ENCODE peak calls at places on chromosome 6, in five cellular contexts. Z, N, K, W and S are unnamed samples.

GRCh38 chr6:2563635-2564034 is 187.1 kb downstream of the MYLK4 start:
- DNase-seq in Z (no peak), N (no peak), K (no peak), W (peak; percentile 34), S (no peak)

GRCh38 chr6:130070747-130071146 is 52.4 kb downstream of the L3MBTL3 start:
- DNase-seq in Z (no peak), N (peak; percentile 6), K (no peak), W (no peak), S (no peak)

GRCh38 chr6:30781697-30782424 is 37.5 kb upstream of the IER3 start:
- DNase-seq in Z (no peak), N (peak; percentile 86), K (peak; percentile 94), W (peak; percentile 96), S (no peak)

GRCh38 chr6:139290787-139291294 is 957 bp downstream of the TXLNB start:
- DNase-seq in Z (no peak), N (no peak), K (no peak), W (no peak), S (no peak)

GRCh38 chr6:130447374-130447773 is 81.6 kb downstream of the TMEM200A start:
- DNase-seq in Z (no peak), N (no peak), K (no peak), W (no peak), S (no peak)

GRCh38 chr6:129050086-129050485 is 167.1 kb downstream of the LAMA2 start:
- DNase-seq in Z (no peak), N (no peak), K (no peak), W (no peak), S (no peak)

GRCh38 chr6:100267721-100268123 is 197.0 kb downstream of the SIM1 start:
- DNase-seq in Z (no peak), N (no peak), K (no peak), W (no peak), S (no peak)

GRCh38 chr6:34986845-34987246 is 97.8 kb downstream of the ANKS1A start:
- DNase-seq in Z (peak; percentile 77), N (peak; percentile 66), K (peak; percentile 36), W (peak; percentile 71), S (peak; percentile 49)

GRCh38 chr6:75130784-75131183 is 75.1 kb downstream of the COL12A1 start:
- DNase-seq in Z (no peak), N (no peak), K (no peak), W (no peak), S (no peak)

GRCh38 chr6:322205-322930 is 30.1 kb downstream of the DUSP22 start:
- DNase-seq in Z (no peak), N (no peak), K (no peak), W (no peak), S (no peak)

GRCh38 chr6:4287811-4288244 is 152.5 kb upstream of the ECI2 start:
- DNase-seq in Z (no peak), N (peak; percentile 21), K (no peak), W (no peak), S (no peak)

GRCh38 chr6:168111911-168112310 is 32.9 kb upstream of the FRMD1 start:
- DNase-seq in Z (no peak), N (no peak), K (no peak), W (no peak), S (no peak)

GRCh38 chr6:99559056-99559455 is 9.4 kb downstream of the CCNC start:
- DNase-seq in Z (no peak), N (no peak), K (no peak), W (no peak), S (no peak)

GRCh38 chr6:42320762-42321161 is 103.1 kb upstream of the MRPS10 start:
- DNase-seq in Z (no peak), N (no peak), K (no peak), W (no peak), S (no peak)

GRCh38 chr6:151087861-151088598 is 151.7 kb upstream of the AKAP12 start:
- DNase-seq in Z (no peak), N (no peak), K (no peak), W (peak; percentile 21), S (no peak)

GRCh38 chr6:35500782-35501181 is 3.9 kb upstream of the TEAD3 start:
- DNase-seq in Z (no peak), N (no peak), K (no peak), W (peak; percentile 34), S (no peak)

GRCh38 chr6:41626917-41627316 is 11.4 kb upstream of the MDFI start:
- DNase-seq in Z (no peak), N (no peak), K (no peak), W (no peak), S (no peak)

GRCh38 chr6:35146453-35146852 is 5.3 kb upstream of the TCP11 start:
- DNase-seq in Z (peak; percentile 54), N (peak; percentile 70), K (peak; percentile 23), W (peak; percentile 63), S (peak; percentile 79)

GRCh38 chr6:12280458-12280857 is 9.7 kb upstream of the EDN1 start:
- DNase-seq in Z (no peak), N (no peak), K (no peak), W (no peak), S (no peak)

GRCh38 chr6:154653853-154654252 is 79.4 kb upstream of the SCAF8 start:
- DNase-seq in Z (no peak), N (no peak), K (no peak), W (no peak), S (no peak)

GRCh38 chr6:82567621-82568020 is 204.0 kb downstream of the TPBG start:
- DNase-seq in Z (no peak), N (no peak), K (no peak), W (no peak), S (no peak)

GRCh38 chr6:37731888-37732287 is 34.2 kb upstream of the MDGA1 start:
- DNase-seq in Z (no peak), N (no peak), K (no peak), W (no peak), S (no peak)

GRCh38 chr6:38353310-38354032 is 286.3 kb downstream of the BTBD9 start:
- DNase-seq in Z (no peak), N (no peak), K (no peak), W (no peak), S (no peak)

GRCh38 chr6:43493833-43494232 is 16.3 kb downstream of the LRRC73 start:
- DNase-seq in Z (no peak), N (no peak), K (no peak), W (peak; percentile 89), S (no peak)

GRCh38 chr6:28008053-28008452 is 51.0 kb downstream of the OR2B6 start:
- DNase-seq in Z (no peak), N (no peak), K (no peak), W (no peak), S (no peak)

GRCh38 chr6:113315068-113315467 is 542.1 kb upstream of the MARCKS start:
- DNase-seq in Z (no peak), N (no peak), K (no peak), W (no peak), S (no peak)

GRCh38 chr6:75337805-75338204 is 53.2 kb upstream of the TMEM30A start:
- DNase-seq in Z (no peak), N (no peak), K (no peak), W (no peak), S (no peak)

GRCh38 chr6:148720371-148720770 is 26.5 kb upstream of the UST start:
- DNase-seq in Z (no peak), N (no peak), K (no peak), W (no peak), S (no peak)

DNA sequence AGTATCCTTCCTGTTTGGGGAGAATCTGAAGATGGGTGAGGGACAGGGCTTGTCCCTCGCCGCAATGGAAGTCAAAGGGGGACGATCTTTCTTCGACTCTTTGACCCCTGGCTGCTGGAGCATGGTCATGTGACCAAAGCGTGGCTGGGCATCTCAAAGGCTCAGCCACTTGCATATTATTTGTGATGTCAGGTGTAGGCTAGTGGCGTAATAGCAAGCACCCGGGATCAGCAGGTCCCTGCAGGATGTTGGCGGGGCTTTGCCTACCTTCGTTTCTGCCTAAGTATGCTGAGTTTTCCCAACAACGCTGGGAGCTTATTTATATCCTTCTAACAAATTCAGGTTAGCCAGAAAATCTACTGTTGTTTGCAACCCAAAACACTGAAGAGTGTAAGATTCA is 50.3 kb upstream of the IL20RA start:
- DNase-seq in Z (no peak), N (no peak), K (no peak), W (no peak), S (no peak)
- TF ChIP-seq JUND in Z (no peak), N (no peak), K (no peak), W (no peak), S (no peak)

GRCh38 chr6:105598264-105598663 is 195.4 kb upstream of the PREP start:
- DNase-seq in Z (no peak), N (no peak), K (no peak), W (no peak), S (no peak)

GRCh38 chr6:105600342-105601293 is 197.7 kb upstream of the PREP start:
- DNase-seq in Z (no peak), N (no peak), K (no peak), W (no peak), S (peak; percentile 25)

GRCh38 chr6:105604593-105604905 is 201.7 kb upstream of the PREP start:
- DNase-seq in Z (no peak), N (no peak), K (no peak), W (no peak), S (no peak)

GRCh38 chr6:105603779-105604592 is 201.1 kb upstream of the PREP start:
- DNase-seq in Z (no peak), N (no peak), K (no peak), W (no peak), S (no peak)

GRCh38 chr6:105601541-105602174 is 198.8 kb upstream of the PREP start:
- DNase-seq in Z (no peak), N (no peak), K (no peak), W (peak; percentile 36), S (no peak)
- TF ChIP-seq JUND in Z (no peak), N (peak; percentile 33), K (no peak), W (no peak), S (no peak)

DNA sequence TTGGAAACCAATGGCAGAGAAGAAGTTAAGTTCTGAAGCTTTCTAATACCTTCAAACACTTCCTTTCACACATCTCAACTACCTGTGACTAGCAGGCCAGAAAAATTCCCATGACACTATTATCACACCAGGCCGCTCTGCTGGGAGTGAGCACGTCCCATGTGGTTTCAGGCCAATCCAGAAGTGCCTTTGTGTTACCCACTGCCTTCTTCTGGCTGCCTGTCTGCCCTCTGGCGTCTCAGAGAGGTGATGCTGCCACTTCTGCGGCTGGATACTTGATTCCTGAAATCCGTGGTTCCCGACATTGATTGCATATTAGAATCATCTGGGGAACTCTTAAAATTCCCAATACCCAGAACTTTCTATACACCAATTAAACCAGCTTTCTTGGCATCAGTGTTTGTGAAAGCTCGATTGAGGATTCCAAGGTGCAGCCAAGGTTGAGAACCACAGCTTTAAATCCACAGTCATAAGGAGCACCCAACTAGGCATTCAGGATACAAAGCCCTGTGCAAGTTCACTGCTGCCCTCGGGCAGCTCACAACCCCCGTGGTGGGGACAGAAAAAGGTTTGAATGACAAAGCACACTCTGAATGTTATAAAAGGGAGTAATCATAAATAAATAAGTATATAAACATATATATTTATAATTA is 65.6 kb downstream of the STMND1 start:
- DNase-seq in Z (peak; percentile 58), N (peak; percentile 57), K (peak; percentile 84), W (peak; percentile 67), S (peak; percentile 33)
- TF ChIP-seq JUND in Z (no peak), N (no peak), K (no peak), W (no peak), S (no peak)

GRCh38 chr6:158377866-158378265 is 65.6 kb downstream of the TULP4 start:
- DNase-seq in Z (no peak), N (no peak), K (no peak), W (no peak), S (peak; percentile 24)
- TF ChIP-seq JUND in Z (no peak), N (no peak), K (no peak), W (no peak), S (no peak)